ENCODE peak calls at places on chromosome 12, in four cellular contexts. One of them, this sample, is unnamed.

GRCh38 chr12:47296828-47297227 is 217.1 kb upstream of the AMIGO2 start:
- DNase-seq in cardiac fibroblast: no peak
- DNase-seq in fibroblast of villous mesenchyme: no peak
- DNase-seq in fibroblast of mammary gland: no peak
- DNase-seq in this sample: no peak

GRCh38 chr12:55966408-55967281 is at the start of gene CDK2:
- DNase-seq in cardiac fibroblast: peak; percentile 79
- DNase-seq in fibroblast of mammary gland: peak; percentile 63
- DNase-seq in fibroblast of villous mesenchyme: peak; percentile 73
- DNase-seq in this sample: peak; percentile 88

GRCh38 chr12:113757223-113758002 is 208.7 kb downstream of the RBM19 start:
- DNase-seq in cardiac fibroblast: no peak
- DNase-seq in fibroblast of villous mesenchyme: no peak
- DNase-seq in fibroblast of mammary gland: no peak
- DNase-seq in this sample: no peak

GRCh38 chr12:100675432-100675831 is 101.9 kb downstream of the GAS2L3 start:
- DNase-seq in fibroblast of mammary gland: peak; percentile 79
- DNase-seq in fibroblast of villous mesenchyme: peak; percentile 57
- DNase-seq in cardiac fibroblast: peak; percentile 81
- DNase-seq in this sample: peak; percentile 43

GRCh38 chr12:34400986-34401658 is 378.8 kb downstream of the ALG10 start:
- DNase-seq in fibroblast of mammary gland: no peak
- DNase-seq in fibroblast of villous mesenchyme: no peak
- DNase-seq in cardiac fibroblast: no peak
- DNase-seq in this sample: no peak

GRCh38 chr12:123950476-123951169 is 22.0 kb downstream of the CCDC92 start:
- DNase-seq in cardiac fibroblast: no peak
- DNase-seq in fibroblast of villous mesenchyme: no peak
- DNase-seq in fibroblast of mammary gland: no peak
- DNase-seq in this sample: no peak

GRCh38 chr12:56614627-56615026 is 15.5 kb downstream of the BAZ2A start:
- DNase-seq in cardiac fibroblast: no peak
- DNase-seq in fibroblast of mammary gland: no peak
- DNase-seq in fibroblast of villous mesenchyme: no peak
- DNase-seq in this sample: no peak

GRCh38 chr12:121499929-121500793 is 80.7 kb downstream of the KDM2B start:
- DNase-seq in fibroblast of villous mesenchyme: peak; percentile 71
- DNase-seq in fibroblast of mammary gland: peak; percentile 49
- DNase-seq in cardiac fibroblast: peak; percentile 75
- DNase-seq in this sample: peak; percentile 42

GRCh38 chr12:111767362-111768158 is 827 bp downstream of the ALDH2 start:
- DNase-seq in fibroblast of mammary gland: peak; percentile 65
- DNase-seq in cardiac fibroblast: peak; percentile 21
- DNase-seq in fibroblast of villous mesenchyme: peak; percentile 68
- DNase-seq in this sample: peak; percentile 46

GRCh38 chr12:101876861-101877815 is at the start of gene DRAM1:
- DNase-seq in fibroblast of mammary gland: peak; percentile 86
- DNase-seq in fibroblast of villous mesenchyme: peak; percentile 97
- DNase-seq in cardiac fibroblast: peak; percentile 94
- DNase-seq in this sample: peak; percentile 92

GRCh38 chr12:101884174-101884573 is 6.8 kb downstream of the DRAM1 start:
- DNase-seq in fibroblast of villous mesenchyme: no peak
- DNase-seq in cardiac fibroblast: no peak
- DNase-seq in fibroblast of mammary gland: no peak
- DNase-seq in this sample: no peak

GRCh38 chr12:101880769-101881168 is 3.4 kb downstream of the DRAM1 start:
- DNase-seq in fibroblast of mammary gland: no peak
- DNase-seq in cardiac fibroblast: no peak
- DNase-seq in fibroblast of villous mesenchyme: no peak
- DNase-seq in this sample: no peak

GRCh38 chr12:101877816-101878811 is 734 bp downstream of the DRAM1 start:
- DNase-seq in cardiac fibroblast: peak; percentile 35
- DNase-seq in fibroblast of villous mesenchyme: peak; percentile 53
- DNase-seq in fibroblast of mammary gland: no peak
- DNase-seq in this sample: peak; percentile 43

DNA sequence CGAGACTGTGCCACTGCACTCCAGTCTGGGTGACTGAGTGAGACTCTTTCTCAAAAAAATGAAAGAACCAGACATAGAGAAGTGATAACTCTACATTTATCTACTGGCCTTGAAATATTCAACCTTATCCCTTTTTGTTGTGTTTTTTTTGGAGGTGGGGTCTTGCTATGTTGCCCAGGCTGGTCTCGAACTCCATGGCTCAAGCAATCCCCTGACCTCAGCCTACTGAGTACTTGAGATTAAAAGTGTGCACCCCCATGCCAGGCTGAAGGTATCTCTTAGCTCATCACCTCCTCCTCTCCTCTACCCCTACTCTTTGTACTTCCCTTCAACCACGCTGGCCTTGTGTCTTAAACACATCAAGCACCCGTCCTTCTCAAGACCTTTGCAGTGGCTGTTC is 3.8 kb downstream of the DRAM1 start:
- DNase-seq in fibroblast of villous mesenchyme: no peak
- DNase-seq in fibroblast of mammary gland: no peak
- DNase-seq in cardiac fibroblast: no peak
- DNase-seq in this sample: no peak
- H3K4me3 ChIP-seq in fibroblast of villous mesenchyme: no peak overlapping the region
- H3K4me3 ChIP-seq in fibroblast of mammary gland: no peak overlapping the region
- H3K4me3 ChIP-seq in cardiac fibroblast: no peak overlapping the region
- H3K4me3 ChIP-seq in this sample: no peak overlapping the region

DNA sequence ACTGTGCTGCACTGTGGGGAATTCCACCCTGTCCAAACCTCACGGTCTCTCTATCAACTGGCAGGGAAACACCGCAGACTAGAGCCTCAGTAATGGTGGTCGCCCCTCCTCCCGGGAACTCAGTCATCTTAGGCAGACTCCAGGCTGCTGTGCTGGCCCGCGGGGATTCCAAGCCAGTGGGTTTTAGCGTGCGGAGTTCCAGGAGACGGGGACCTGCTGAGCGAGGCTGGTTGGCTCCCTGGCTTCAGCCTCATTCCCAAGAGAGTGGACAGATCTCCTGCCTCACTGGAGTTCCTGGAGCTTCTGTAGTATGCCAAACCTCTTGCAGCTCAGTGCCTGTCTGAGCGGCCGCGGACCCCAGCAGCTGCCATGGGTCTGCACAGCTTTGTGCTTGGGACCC is 455.6 kb downstream of the CCDC91 start:
- DNase-seq in cardiac fibroblast: no peak
- DNase-seq in fibroblast of villous mesenchyme: no peak
- DNase-seq in fibroblast of mammary gland: no peak
- DNase-seq in this sample: no peak
- H3K4me3 ChIP-seq in cardiac fibroblast: no peak overlapping the region
- H3K4me3 ChIP-seq in fibroblast of villous mesenchyme: no peak overlapping the region
- H3K4me3 ChIP-seq in fibroblast of mammary gland: no peak overlapping the region
- H3K4me3 ChIP-seq in this sample: no peak overlapping the region

GRCh38 chr12:13208533-13209278 is 12.2 kb downstream of the EMP1 start:
- DNase-seq in fibroblast of mammary gland: no peak
- DNase-seq in fibroblast of villous mesenchyme: peak; percentile 63
- DNase-seq in cardiac fibroblast: peak; percentile 62
- DNase-seq in this sample: no peak
- H3K4me3 ChIP-seq in fibroblast of mammary gland: no peak overlapping the region
- H3K4me3 ChIP-seq in fibroblast of villous mesenchyme: no peak overlapping the region
- H3K4me3 ChIP-seq in cardiac fibroblast: no peak overlapping the region
- H3K4me3 ChIP-seq in this sample: no peak overlapping the region

DNA sequence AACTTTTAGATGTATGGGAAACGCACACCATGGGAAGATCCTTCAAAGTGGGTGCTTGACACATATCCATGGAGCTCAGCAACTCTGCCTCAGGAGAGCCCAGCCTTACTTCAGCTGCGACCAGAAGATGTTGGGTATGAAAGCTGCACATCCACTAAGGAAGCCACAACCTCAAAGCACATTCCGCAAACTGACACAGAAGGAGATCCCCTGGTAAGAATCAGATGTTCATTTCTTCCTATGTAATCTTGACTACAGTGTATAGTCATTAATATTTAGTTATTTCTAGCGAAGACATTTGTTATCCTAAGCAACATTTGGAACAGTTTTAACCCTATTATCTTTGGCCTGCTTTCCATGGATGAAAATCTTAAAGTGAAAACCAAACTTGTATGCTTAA is 374.2 kb downstream of the NAV3 start:
- DNase-seq in fibroblast of villous mesenchyme: no peak
- DNase-seq in cardiac fibroblast: peak; percentile 32
- DNase-seq in fibroblast of mammary gland: no peak
- DNase-seq in this sample: no peak
- H3K4me3 ChIP-seq in fibroblast of villous mesenchyme: no peak overlapping the region
- H3K4me3 ChIP-seq in cardiac fibroblast: no peak overlapping the region
- H3K4me3 ChIP-seq in fibroblast of mammary gland: no peak overlapping the region
- H3K4me3 ChIP-seq in this sample: no peak overlapping the region